ENCODE peak calls at places on chromosome 2, in eight cellular contexts. One of them, this sample, is unnamed.

GRCh38 chr2:160360089-160360757 is 133.4 kb downstream of the RBMS1 start:
- DNase-seq in body of pancreas: no peak
- DNase-seq in Peyer's patch: no peak
- DNase-seq in breast epithelium: no peak
- DNase-seq in ovary: no peak
- DNase-seq in suprapubic skin: no peak
- DNase-seq in A549: no peak
- DNase-seq in heart left ventricle: no peak
- DNase-seq in this sample: no peak

GRCh38 chr2:42944744-42945415 is 152.5 kb upstream of the HAAO start:
- DNase-seq in body of pancreas: no peak
- DNase-seq in Peyer's patch: no peak
- DNase-seq in breast epithelium: no peak
- DNase-seq in ovary: no peak
- DNase-seq in suprapubic skin: no peak
- DNase-seq in A549: peak; percentile 44
- DNase-seq in heart left ventricle: no peak
- DNase-seq in this sample: no peak

GRCh38 chr2:68390114-68390513 is 25.0 kb downstream of the PLEK start:
- DNase-seq in body of pancreas: no peak
- DNase-seq in Peyer's patch: no peak
- DNase-seq in breast epithelium: no peak
- DNase-seq in ovary: no peak
- DNase-seq in suprapubic skin: no peak
- DNase-seq in A549: no peak
- DNase-seq in heart left ventricle: no peak
- DNase-seq in this sample: no peak

GRCh38 chr2:128384446-128384845 is 65.8 kb upstream of the HS6ST1 start:
- DNase-seq in body of pancreas: no peak
- DNase-seq in Peyer's patch: no peak
- DNase-seq in breast epithelium: no peak
- DNase-seq in ovary: no peak
- DNase-seq in suprapubic skin: peak; percentile 30
- DNase-seq in A549: no peak
- DNase-seq in heart left ventricle: peak; percentile 10
- DNase-seq in this sample: peak; percentile 29

GRCh38 chr2:8573234-8573941 is 108.5 kb upstream of the ID2 start:
- DNase-seq in body of pancreas: no peak
- DNase-seq in Peyer's patch: no peak
- DNase-seq in breast epithelium: peak; percentile 89
- DNase-seq in ovary: no peak
- DNase-seq in suprapubic skin: peak; percentile 51
- DNase-seq in A549: no peak
- DNase-seq in heart left ventricle: no peak
- DNase-seq in this sample: no peak

GRCh38 chr2:42007596-42007995 is 40.2 kb upstream of the PKDCC start:
- DNase-seq in body of pancreas: no peak
- DNase-seq in Peyer's patch: no peak
- DNase-seq in breast epithelium: no peak
- DNase-seq in ovary: no peak
- DNase-seq in suprapubic skin: no peak
- DNase-seq in A549: no peak
- DNase-seq in heart left ventricle: no peak
- DNase-seq in this sample: peak; percentile 53

GRCh38 chr2:58553937-58554336 is 312.8 kb upstream of the FANCL start:
- DNase-seq in body of pancreas: no peak
- DNase-seq in Peyer's patch: no peak
- DNase-seq in breast epithelium: no peak
- DNase-seq in ovary: no peak
- DNase-seq in suprapubic skin: no peak
- DNase-seq in A549: peak; percentile 30
- DNase-seq in heart left ventricle: no peak
- DNase-seq in this sample: no peak

GRCh38 chr2:238912916-238913875 is 65.3 kb downstream of the TWIST2 start:
- DNase-seq in body of pancreas: no peak
- DNase-seq in Peyer's patch: no peak
- DNase-seq in breast epithelium: peak; percentile 36
- DNase-seq in ovary: no peak
- DNase-seq in suprapubic skin: peak; percentile 61
- DNase-seq in A549: no peak
- DNase-seq in heart left ventricle: no peak
- DNase-seq in this sample: peak; percentile 82

GRCh38 chr2:151857650-151858049 is 29.4 kb upstream of the ARL5A start:
- DNase-seq in body of pancreas: no peak
- DNase-seq in Peyer's patch: no peak
- DNase-seq in breast epithelium: no peak
- DNase-seq in ovary: no peak
- DNase-seq in suprapubic skin: no peak
- DNase-seq in A549: no peak
- DNase-seq in heart left ventricle: no peak
- DNase-seq in this sample: no peak

GRCh38 chr2:159045545-159046454 is 77.4 kb downstream of the TANC1 start:
- DNase-seq in body of pancreas: no peak
- DNase-seq in Peyer's patch: no peak
- DNase-seq in breast epithelium: no peak
- DNase-seq in ovary: no peak
- DNase-seq in suprapubic skin: no peak
- DNase-seq in A549: no peak
- DNase-seq in heart left ventricle: no peak
- DNase-seq in this sample: no peak

GRCh38 chr2:81734981-81735380 is 1430.4 kb upstream of the LRRTM1 start:
- DNase-seq in body of pancreas: no peak
- DNase-seq in Peyer's patch: no peak
- DNase-seq in breast epithelium: no peak
- DNase-seq in ovary: no peak
- DNase-seq in suprapubic skin: no peak
- DNase-seq in A549: no peak
- DNase-seq in heart left ventricle: no peak
- DNase-seq in this sample: no peak

GRCh38 chr2:52335727-52336126 is 1303.8 kb upstream of the NRXN1 start:
- DNase-seq in body of pancreas: no peak
- DNase-seq in Peyer's patch: no peak
- DNase-seq in breast epithelium: no peak
- DNase-seq in ovary: no peak
- DNase-seq in suprapubic skin: no peak
- DNase-seq in A549: no peak
- DNase-seq in heart left ventricle: no peak
- DNase-seq in this sample: no peak

GRCh38 chr2:126935774-126936173 is 37.1 kb downstream of the TEX51 start:
- DNase-seq in body of pancreas: no peak
- DNase-seq in Peyer's patch: no peak
- DNase-seq in breast epithelium: no peak
- DNase-seq in ovary: no peak
- DNase-seq in suprapubic skin: no peak
- DNase-seq in A549: no peak
- DNase-seq in heart left ventricle: no peak
- DNase-seq in this sample: no peak

GRCh38 chr2:86833315-86833714 is 28.4 kb downstream of the CD8B start:
- DNase-seq in body of pancreas: no peak
- DNase-seq in Peyer's patch: no peak
- DNase-seq in breast epithelium: no peak
- DNase-seq in ovary: no peak
- DNase-seq in suprapubic skin: no peak
- DNase-seq in A549: no peak
- DNase-seq in heart left ventricle: no peak
- DNase-seq in this sample: no peak

GRCh38 chr2:157946919-157947557 is 70.9 kb upstream of the ACVR1 start:
- DNase-seq in body of pancreas: no peak
- DNase-seq in Peyer's patch: no peak
- DNase-seq in breast epithelium: no peak
- DNase-seq in ovary: no peak
- DNase-seq in suprapubic skin: no peak
- DNase-seq in A549: no peak
- DNase-seq in heart left ventricle: no peak
- DNase-seq in this sample: no peak

GRCh38 chr2:112916145-112916571 is 5.2 kb downstream of the IL37 start:
- DNase-seq in body of pancreas: no peak
- DNase-seq in Peyer's patch: no peak
- DNase-seq in breast epithelium: no peak
- DNase-seq in ovary: no peak
- DNase-seq in suprapubic skin: no peak
- DNase-seq in A549: no peak
- DNase-seq in heart left ventricle: no peak
- DNase-seq in this sample: no peak

GRCh38 chr2:20198001-20198400 is 26.9 kb downstream of the SDC1 start:
- DNase-seq in body of pancreas: peak; percentile 29
- DNase-seq in Peyer's patch: no peak
- DNase-seq in breast epithelium: no peak
- DNase-seq in ovary: no peak
- DNase-seq in suprapubic skin: no peak
- DNase-seq in A549: no peak
- DNase-seq in heart left ventricle: no peak
- DNase-seq in this sample: no peak

GRCh38 chr2:240584486-240585031 is 2.0 kb upstream of the CAPN10 start:
- DNase-seq in body of pancreas: no peak
- DNase-seq in Peyer's patch: peak; percentile 46
- DNase-seq in breast epithelium: no peak
- DNase-seq in ovary: no peak
- DNase-seq in suprapubic skin: no peak
- DNase-seq in A549: no peak
- DNase-seq in heart left ventricle: no peak
- DNase-seq in this sample: no peak
- TF ChIP-seq POLR2A in body of pancreas: no peak
- TF ChIP-seq POLR2A in Peyer's patch: no peak
- TF ChIP-seq POLR2A in breast epithelium: no peak
- TF ChIP-seq POLR2A in ovary: no peak
- TF ChIP-seq POLR2A in suprapubic skin: no peak
- TF ChIP-seq POLR2A in A549: no peak
- TF ChIP-seq POLR2A in heart left ventricle: no peak
- TF ChIP-seq POLR2A in this sample: no peak

DNA sequence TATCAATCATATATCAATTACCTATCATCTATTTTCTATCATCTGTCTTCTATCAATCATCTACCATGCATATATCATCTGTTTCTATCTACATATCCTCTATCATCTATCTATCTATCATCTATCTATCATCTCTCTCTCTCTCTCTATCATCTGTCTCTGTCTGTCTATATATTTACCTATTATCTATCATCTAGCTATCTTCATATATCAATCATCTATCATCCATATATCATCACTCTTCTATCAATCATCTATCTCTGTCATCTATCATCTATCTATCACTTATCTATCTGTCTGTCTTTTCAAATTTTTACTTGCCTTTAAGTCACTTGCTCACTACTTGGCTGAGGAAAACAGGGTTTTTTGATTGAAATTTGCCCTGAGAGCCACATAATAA is 592.3 kb downstream of the DCDC2C start:
- DNase-seq in body of pancreas: no peak
- DNase-seq in Peyer's patch: no peak
- DNase-seq in breast epithelium: no peak
- DNase-seq in ovary: no peak
- DNase-seq in suprapubic skin: no peak
- DNase-seq in A549: no peak
- DNase-seq in heart left ventricle: no peak
- DNase-seq in this sample: no peak
- TF ChIP-seq POLR2A in body of pancreas: no peak
- TF ChIP-seq POLR2A in Peyer's patch: no peak
- TF ChIP-seq POLR2A in breast epithelium: no peak
- TF ChIP-seq POLR2A in ovary: no peak
- TF ChIP-seq POLR2A in suprapubic skin: no peak
- TF ChIP-seq POLR2A in A549: no peak
- TF ChIP-seq POLR2A in heart left ventricle: no peak
- TF ChIP-seq POLR2A in this sample: no peak

DNA sequence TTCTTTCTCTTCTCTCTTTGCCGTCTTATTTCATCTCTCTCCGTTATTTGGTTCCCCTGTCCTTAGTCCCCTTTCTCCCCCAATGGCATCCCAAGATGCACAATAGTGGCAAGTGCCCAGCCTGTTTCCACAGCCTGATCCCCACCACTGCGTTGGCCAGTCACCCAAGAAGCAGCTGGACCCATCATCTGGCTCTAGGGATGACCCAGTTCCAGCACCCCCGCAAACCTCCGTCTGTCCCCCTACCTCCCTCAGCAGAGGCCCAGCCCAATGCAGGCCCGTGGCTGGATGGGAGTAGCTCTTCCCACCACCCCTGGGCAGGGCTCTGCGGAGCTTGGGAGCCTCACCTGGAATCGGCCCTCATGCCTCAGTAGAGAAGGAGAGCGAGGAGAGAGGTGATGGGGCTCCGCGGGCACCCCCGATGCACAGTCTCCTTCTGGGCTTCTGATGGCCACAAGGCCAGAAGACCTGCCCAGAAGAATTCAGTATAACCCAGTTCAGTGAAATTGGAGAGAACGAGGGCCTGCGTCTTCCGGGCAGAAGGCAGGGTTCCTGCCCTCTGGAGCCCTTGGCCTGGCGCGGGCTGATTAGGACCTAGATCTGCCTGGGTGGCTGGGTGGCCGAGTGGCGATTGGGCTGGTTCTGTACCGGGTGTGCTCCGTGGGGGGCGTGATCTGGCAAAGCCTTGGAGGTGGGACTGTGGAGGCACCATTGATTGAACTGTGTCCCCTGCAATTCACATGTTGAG is 50.9 kb downstream of the RRM2 start:
- DNase-seq in body of pancreas: no peak
- DNase-seq in Peyer's patch: no peak
- DNase-seq in breast epithelium: no peak
- DNase-seq in ovary: no peak
- DNase-seq in suprapubic skin: no peak
- DNase-seq in A549: no peak
- DNase-seq in heart left ventricle: peak; percentile 37
- DNase-seq in this sample: no peak
- TF ChIP-seq POLR2A in body of pancreas: no peak
- TF ChIP-seq POLR2A in Peyer's patch: no peak
- TF ChIP-seq POLR2A in breast epithelium: no peak
- TF ChIP-seq POLR2A in ovary: no peak
- TF ChIP-seq POLR2A in suprapubic skin: no peak
- TF ChIP-seq POLR2A in A549: no peak
- TF ChIP-seq POLR2A in heart left ventricle: no peak
- TF ChIP-seq POLR2A in this sample: no peak

GRCh38 chr2:98293931-98294687 is 52.1 kb upstream of the CNGA3 start:
- DNase-seq in body of pancreas: no peak
- DNase-seq in Peyer's patch: no peak
- DNase-seq in breast epithelium: no peak
- DNase-seq in ovary: no peak
- DNase-seq in suprapubic skin: no peak
- DNase-seq in A549: no peak
- DNase-seq in heart left ventricle: no peak
- DNase-seq in this sample: no peak
- TF ChIP-seq POLR2A in body of pancreas: no peak
- TF ChIP-seq POLR2A in Peyer's patch: no peak
- TF ChIP-seq POLR2A in breast epithelium: no peak
- TF ChIP-seq POLR2A in ovary: no peak
- TF ChIP-seq POLR2A in suprapubic skin: no peak
- TF ChIP-seq POLR2A in A549: no peak
- TF ChIP-seq POLR2A in heart left ventricle: no peak
- TF ChIP-seq POLR2A in this sample: no peak

This sample was measured in lower leg skin.